ENCODE peak calls at places on chromosomes 3 and 15, in six cellular contexts. T is NCI-H2081; F is stimulated activated CD4-positive, alpha-beta T cell treated with anti-CD3 and anti-CD28 coated beads, Interleukin-15, amount 100 ng/mL, for 48 hours; G is activated CD4-positive, alpha-beta memory T cell treated with anti-CD3 and anti-CD28 coated beads for 36 hours; V is retina; P is naive thymus-derived CD8-positive, alpha-beta T cell. Z is an unnamed sample.

GRCh38 chr15:92714071-92714456 is 58.5 kb upstream of the FAM174B start:
- DNase-seq in V (no peak), T (peak), F (no peak), G (no peak), P (no peak), Z (no peak)

GRCh38 chr15:90037961-90038633 is 37.0 kb downstream of the ZNF710 start:
- DNase-seq in V (no peak), P (peak), G (peak), T (no peak), F (peak), Z (no peak)

GRCh38 chr3:123414958-123415792 is 33.7 kb downstream of the ADCY5 start:
- DNase-seq in F (no peak), P (no peak), G (no peak), V (peak), T (no peak), Z (no peak)

GRCh38 chr3:94525039-94525438 is 462.2 kb downstream of the NSUN3 start:
- DNase-seq in G (no peak), T (no peak), F (no peak), P (no peak), V (peak), Z (peak)

GRCh38 chr3:19270471-19270870 is 122.2 kb downstream of the KCNH8 start:
- DNase-seq in F (no peak), G (no peak), T (no peak), V (no peak), P (no peak), Z (no peak)

GRCh38 chr3:8320711-8321458 is 180.7 kb upstream of the LMCD1 start:
- DNase-seq in T (no peak), V (no peak), F (no peak), P (no peak), G (no peak), Z (no peak)

GRCh38 chr15:29449136-29449535 is 179.5 kb upstream of the NSMCE3 start:
- DNase-seq in V (no peak), T (no peak), F (no peak), P (no peak), G (no peak), Z (no peak)

GRCh38 chr3:184711366-184712247 is at the start of gene MAGEF1:
- DNase-seq in F (peak), G (peak), T (peak), V (peak), P (peak), Z (peak)

GRCh38 chr3:66830301-66830700 is 167.8 kb upstream of the KBTBD8 start:
- DNase-seq in P (no peak), F (no peak), V (no peak), G (no peak), T (no peak), Z (no peak)

GRCh38 chr3:136919799-136920580 is 37.8 kb upstream of the IL20RB start:
- DNase-seq in V (no peak), G (no peak), F (no peak), T (no peak), P (peak), Z (no peak)

GRCh38 chr15:71148048-71148447 is 32.8 kb downstream of the THSD4 start:
- DNase-seq in P (no peak), G (no peak), F (no peak), T (no peak), V (no peak), Z (no peak)

GRCh38 chr3:169244119-169244864 is 419.2 kb downstream of the MECOM start:
- DNase-seq in G (no peak), F (no peak), P (no peak), T (peak), V (peak), Z (no peak)

GRCh38 chr15:66938114-66938830 is 127.1 kb upstream of the SMAD3 start:
- DNase-seq in F (no peak), P (no peak), G (no peak), T (no peak), V (no peak), Z (no peak)

GRCh38 chr15:32818758-32819405 is 101.1 kb downstream of the GREM1 start:
- DNase-seq in T (peak), V (no peak), G (no peak), P (no peak), F (no peak), Z (no peak)

GRCh38 chr3:65751123-65751700 is 287.5 kb downstream of the MAGI1 start:
- DNase-seq in G (peak), P (no peak), V (peak), T (peak), F (no peak), Z (peak)

GRCh38 chr15:62135532-62136134 is 29.5 kb downstream of the C2CD4B start:
- DNase-seq in T (no peak), G (no peak), V (no peak), P (no peak), F (no peak), Z (no peak)

GRCh38 chr3:119342176-119342575 is 48.0 kb downstream of the ARHGAP31 start:
- DNase-seq in F (no peak), V (no peak), T (no peak), G (no peak), P (no peak), Z (no peak)

Z was measured in SJSA1.